ENCODE peak calls at places on chromosomes 13 and 19, in ten cellular contexts. M is iPS-NIHi11; I is HT1080; W is stimulated activated CD4-positive, alpha-beta T cell treated with anti-CD3 and anti-CD28 coated beads, Interleukin-2, amount 100 ng/mL, for 24 hours; F is mucosa of gallbladder; K is body of pancreas; A is AML-193; P is brain pericyte; H is globus pallidus; Y is non-pigmented ciliary epithelial cell. C is an unnamed sample.

GRCh38 chr19:15897738-15898276 is at the start of gene CYP4F2:
- DNase-seq in Y (no peak), H (no peak), M (no peak), W (no peak), F (peak; percentile 73), P (no peak), I (no peak), K (no peak), A (no peak), C (no peak)

GRCh38 chr13:90565985-90566713 is 781.3 kb upstream of the MIR17HG start:
- DNase-seq in F (no peak), Y (no peak), H (no peak), P (no peak), W (no peak), M (no peak), K (no peak), A (no peak), I (no peak), C (no peak)

GRCh38 chr13:95710313-95710712 is 33.4 kb downstream of the DNAJC3 start:
- DNase-seq in A (no peak), W (no peak), H (no peak), K (no peak), M (no peak), Y (peak; percentile 40), I (peak; percentile 48), F (no peak), P (peak; percentile 6), C (no peak)

GRCh38 chr13:77699059-77699680 is 1.7 kb downstream of the SLAIN1 start:
- DNase-seq in F (no peak), K (no peak), P (no peak), A (no peak), W (no peak), H (peak; percentile 38), M (no peak), Y (no peak), I (no peak), C (no peak)

GRCh38 chr13:83503424-83503823 is 378.9 kb downstream of the SLITRK1 start:
- DNase-seq in P (no peak), H (no peak), M (no peak), A (no peak), Y (peak; percentile 1), I (peak; percentile 52), F (no peak), K (no peak), W (no peak), C (no peak)

GRCh38 chr19:1079566-1080111 is 12.7 kb downstream of the ARHGAP45 start:
- DNase-seq in M (no peak), Y (no peak), W (peak; percentile 86), H (no peak), A (no peak), K (no peak), P (no peak), F (no peak), I (no peak), C (no peak)

GRCh38 chr19:32543107-32543900 is 37.7 kb upstream of the PDCD5 start:
- DNase-seq in F (no peak), W (no peak), Y (peak; percentile 8), A (no peak), M (no peak), P (no peak), I (peak; percentile 65), H (no peak), K (no peak), C (no peak)

GRCh38 chr19:20928371-20928770 is 5.3 kb downstream of the ZNF85 start:
- DNase-seq in A (no peak), Y (peak; percentile 87), M (no peak), F (no peak), P (no peak), K (no peak), W (no peak), I (peak; percentile 44), H (no peak), C (no peak)

GRCh38 chr13:31885994-31886393 is 145.6 kb upstream of the FRY start:
- DNase-seq in A (no peak), W (no peak), M (no peak), H (no peak), Y (no peak), I (no peak), F (no peak), P (no peak), K (no peak), C (no peak)

GRCh38 chr19:31253816-31254551 is 95.3 kb downstream of the TSHZ3 start:
- DNase-seq in P (no peak), W (no peak), I (peak; percentile 10), K (no peak), F (no peak), Y (no peak), M (no peak), A (no peak), H (no peak), C (no peak)

GRCh38 chr13:106986687-106987434 is 418.9 kb upstream of the ARGLU1 start:
- DNase-seq in P (no peak), W (no peak), F (no peak), H (no peak), A (no peak), K (no peak), Y (no peak), I (no peak), M (no peak), C (no peak)

GRCh38 chr13:73158851-73159250 is 100.0 kb downstream of the KLF5 start:
- DNase-seq in F (no peak), Y (no peak), H (no peak), A (no peak), I (peak; percentile 74), W (no peak), M (no peak), K (no peak), P (no peak), C (no peak)

GRCh38 chr19:18946918-18947317 is 5.9 kb upstream of the HOMER3 start:
- DNase-seq in P (no peak), M (no peak), K (no peak), H (no peak), Y (no peak), A (no peak), F (no peak), W (no peak), I (no peak), C (no peak)

GRCh38 chr19:42422576-42423461 is 4.4 kb downstream of the LIPE start:
- DNase-seq in A (peak; percentile 22), H (peak; percentile 56), F (no peak), M (peak; percentile 52), P (no peak), W (peak; percentile 51), I (no peak), Y (no peak), K (peak; percentile 23), C (no peak)

GRCh38 chr19:18438331-18439024 is 545 bp upstream of the ISYNA1 start:
- DNase-seq in I (no peak), H (no peak), K (peak; percentile 72), A (no peak), M (peak; percentile 73), Y (no peak), F (no peak), P (no peak), W (no peak), C (no peak)

GRCh38 chr19:36030264-36031148 is 2.2 kb downstream of the CLIP3 start:
- DNase-seq in K (peak; percentile 29), P (no peak), Y (no peak), M (no peak), W (no peak), F (no peak), I (no peak), A (no peak), H (no peak), C (no peak)

GRCh38 chr19:3366761-3367571 is 583 bp downstream of the NFIC start:
- DNase-seq in I (peak; percentile 28), F (peak; percentile 54), H (peak; percentile 59), W (peak; percentile 37), A (peak; percentile 28), Y (no peak), M (peak; percentile 90), K (peak; percentile 76), P (no peak), C (no peak)

GRCh38 chr13:42525035-42525504 is 48.9 kb upstream of the TNFSF11 start:
- DNase-seq in H (no peak), I (peak; percentile 91), M (no peak), A (no peak), W (no peak), F (no peak), P (no peak), Y (peak; percentile 68), K (peak; percentile 23), C (no peak)

GRCh38 chr19:21143846-21144245 is 2.0 kb downstream of the ZNF431 start:
- DNase-seq in P (no peak), A (no peak), Y (no peak), H (no peak), K (no peak), I (no peak), F (no peak), M (no peak), W (no peak), C (no peak)

GRCh38 chr19:43743059-43743458 is 11.7 kb downstream of the SMG9 start:
- DNase-seq in I (no peak), W (no peak), M (no peak), F (no peak), H (no peak), A (no peak), K (no peak), P (no peak), Y (peak; percentile 75), C (no peak)

GRCh38 chr19:33251526-33252090 is 26.0 kb upstream of the SLC7A10 start:
- DNase-seq in Y (no peak), P (no peak), I (no peak), W (no peak), A (no peak), M (no peak), H (no peak), F (no peak), K (no peak), C (no peak)

GRCh38 chr19:1018393-1018792 is 2.5 kb downstream of the TMEM259 start:
- DNase-seq in I (no peak), A (no peak), K (no peak), M (no peak), P (no peak), W (no peak), H (no peak), Y (no peak), F (no peak), C (no peak)

GRCh38 chr13:99124695-99125334 is 75.8 kb upstream of the UBAC2 start:
- DNase-seq in F (no peak), I (peak; percentile 93), M (no peak), Y (peak; percentile 51), K (no peak), W (no peak), A (peak; percentile 87), H (no peak), P (no peak), C (no peak)

GRCh38 chr19:51097166-51097736 is 11.0 kb downstream of the CTU1 start:
- DNase-seq in A (peak; percentile 22), K (peak; percentile 71), I (peak; percentile 55), W (peak; percentile 83), P (no peak), Y (no peak), F (peak; percentile 53), H (peak; percentile 29), M (peak; percentile 81), C (no peak)